ENCODE peak calls at places on chromosomes 6 and 20, in five cellular contexts. T is transverse colon, G is tibial artery, R is tibial nerve, H is hepatocyte. Z is an unnamed sample.

GRCh38 chr20:47655635-47656034 is 129.6 kb downstream of the SULF2 start:
- DNase-seq in T (no peak), G (no peak), R (no peak), H (no peak), Z (no peak)

GRCh38 chr6:148945311-148946021 is 198.6 kb downstream of the UST start:
- DNase-seq in T (no peak), G (no peak), R (no peak), H (no peak), Z (no peak)

GRCh38 chr6:2209226-2209809 is 36.1 kb downstream of the GMDS start:
- DNase-seq in T (peak; percentile 77), G (no peak), R (no peak), H (peak; percentile 67), Z (peak; percentile 70)

GRCh38 chr6:5093231-5094015 is 8.3 kb downstream of the PPP1R3G start:
- DNase-seq in T (no peak), G (no peak), R (no peak), H (no peak), Z (no peak)

GRCh38 chr6:106244931-106245330 is 80.6 kb downstream of the ATG5 start:
- DNase-seq in T (no peak), G (no peak), R (no peak), H (no peak), Z (no peak)

GRCh38 chr6:155466546-155466945 is 10.9 kb upstream of the NOX3 start:
- DNase-seq in T (no peak), G (no peak), R (no peak), H (no peak), Z (no peak)

GRCh38 chr6:42148058-42148457 is 5.6 kb upstream of the C6orf132 start:
- DNase-seq in T (no peak), G (no peak), R (no peak), H (peak; percentile 76), Z (no peak)

GRCh38 chr6:134307870-134308269 is 10.0 kb downstream of the SGK1 start:
- DNase-seq in T (no peak), G (no peak), R (no peak), H (no peak), Z (no peak)

GRCh38 chr6:1406306-1407058 is 17.1 kb downstream of the FOXF2 start:
- DNase-seq in T (no peak), G (no peak), R (no peak), H (no peak), Z (peak; percentile 24)

GRCh38 chr6:67112120-67112519 is 1405.1 kb upstream of the EYS start:
- DNase-seq in T (no peak), G (no peak), R (no peak), H (no peak), Z (no peak)

GRCh38 chr6:107337342-107337741 is 122.0 kb downstream of the PDSS2 start:
- DNase-seq in T (no peak), G (no peak), R (no peak), H (no peak), Z (no peak)

GRCh38 chr6:37487891-37488290 is 11.8 kb downstream of the CCDC167 start:
- DNase-seq in T (no peak), G (no peak), R (no peak), H (no peak), Z (no peak)

GRCh38 chr6:124968401-124968800 is 6.2 kb downstream of the RNF217 start:
- DNase-seq in T (no peak), G (no peak), R (no peak), H (no peak), Z (no peak)

GRCh38 chr6:15662246-15663056 is at the start of gene DTNBP1:
- DNase-seq in T (peak; percentile 89), G (peak; percentile 88), R (peak; percentile 67), H (peak; percentile 92), Z (peak; percentile 87)

GRCh38 chr6:6725834-6726194 is 137.3 kb downstream of the LY86 start:
- DNase-seq in T (no peak), G (no peak), R (no peak), H (no peak), Z (no peak)

GRCh38 chr6:33981421-33981820 is 164.5 kb downstream of the GRM4 start:
- DNase-seq in T (no peak), G (no peak), R (no peak), H (no peak), Z (peak; percentile 11)

GRCh38 chr6:118739976-118740771 is 88.8 kb upstream of the CEP85L start:
- DNase-seq in T (no peak), G (no peak), R (no peak), H (no peak), Z (no peak)

GRCh38 chr6:78810146-78810545 is 57.2 kb upstream of the IRAK1BP1 start:
- DNase-seq in T (peak; percentile 15), G (no peak), R (no peak), H (peak; percentile 67), Z (no peak)

GRCh38 chr6:54860739-54861138 is 14.2 kb downstream of the FAM83B start:
- DNase-seq in T (no peak), G (no peak), R (no peak), H (peak; percentile 19), Z (no peak)

GRCh38 chr6:168188974-168189678 is 110.1 kb upstream of the FRMD1 start:
- DNase-seq in T (no peak), G (peak; percentile 46), R (no peak), H (no peak), Z (peak; percentile 22)

GRCh38 chr6:134774244-134774643 is 175.7 kb downstream of the ALDH8A1 start:
- DNase-seq in T (no peak), G (no peak), R (no peak), H (no peak), Z (no peak)

GRCh38 chr20:16017656-16018055 is 555.6 kb downstream of the KIF16B start:
- DNase-seq in T (no peak), G (no peak), R (no peak), H (no peak), Z (no peak)

GRCh38 chr20:48064929-48065328 is 279.6 kb upstream of the SULF2 start:
- DNase-seq in T (no peak), G (no peak), R (no peak), H (no peak), Z (no peak)

GRCh38 chr6:131765853-131766135 is 42.0 kb upstream of the ENPP1 start:
- DNase-seq in T (no peak), G (no peak), R (no peak), H (no peak), Z (no peak)

DNA sequence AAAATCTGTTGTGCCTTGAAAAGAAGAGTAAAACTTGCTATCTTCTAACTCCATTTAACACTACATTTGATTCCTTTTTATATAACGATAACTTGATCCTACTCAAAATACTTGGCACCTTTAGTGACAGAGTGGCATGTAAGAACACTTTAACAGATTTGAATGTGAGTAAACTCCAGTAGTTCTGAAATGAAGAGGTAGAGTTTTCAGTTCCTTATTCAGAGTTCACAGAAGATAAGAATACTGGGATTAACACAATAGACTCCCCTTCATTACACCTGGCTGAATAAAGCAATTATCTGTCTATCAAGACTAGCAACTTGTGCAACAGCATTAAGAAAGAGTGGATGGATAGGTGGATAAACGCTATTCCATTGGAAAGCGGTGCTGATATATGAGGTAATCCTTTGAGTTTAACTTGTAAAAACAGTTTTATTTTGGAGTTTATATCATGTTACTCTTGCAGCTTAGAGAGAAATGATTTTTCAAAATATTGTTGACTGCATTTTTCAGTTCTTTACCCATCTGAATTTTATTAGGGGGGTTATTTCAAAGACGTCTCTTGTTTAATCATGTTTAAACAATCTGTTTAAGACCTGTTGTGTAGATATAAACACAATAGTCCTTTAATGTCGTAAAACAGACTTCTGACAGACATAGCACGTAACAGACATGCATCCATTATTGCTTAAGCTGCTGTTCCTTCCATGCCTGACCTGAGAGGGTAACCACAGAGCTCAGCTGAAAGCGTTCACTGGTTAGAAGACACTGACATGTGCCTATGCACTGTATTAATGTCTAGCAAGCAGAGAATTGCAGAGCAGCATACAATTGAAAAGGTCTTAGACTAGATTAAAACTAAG is 102.3 kb upstream of the SUPT3H start:
- DNase-seq in T (no peak), G (no peak), R (no peak), H (peak; percentile 8), Z (no peak)
- H3K27ac ChIP-seq in T (no peak overlapping the region), G (no peak overlapping the region), R (peak overlapping the region; percentile 73), H (peak overlapping the region; percentile 5), Z (peak overlapping the region; percentile 44)

GRCh38 chr20:45921618-45922189 is 9.7 kb upstream of the PLTP start:
- DNase-seq in T (no peak), G (no peak), R (no peak), H (no peak), Z (no peak)

GRCh38 chr20:45924391-45925261 is 9.9 kb upstream of the PCIF1 start:
- DNase-seq in T (no peak), G (no peak), R (peak; percentile 41), H (peak; percentile 76), Z (no peak)

GRCh38 chr20:45926731-45927070 is 7.8 kb upstream of the PCIF1 start:
- DNase-seq in T (no peak), G (no peak), R (no peak), H (no peak), Z (no peak)

GRCh38 chr20:45927071-45927878 is 7.2 kb upstream of the PCIF1 start:
- DNase-seq in T (no peak), G (no peak), R (no peak), H (no peak), Z (no peak)

DNA sequence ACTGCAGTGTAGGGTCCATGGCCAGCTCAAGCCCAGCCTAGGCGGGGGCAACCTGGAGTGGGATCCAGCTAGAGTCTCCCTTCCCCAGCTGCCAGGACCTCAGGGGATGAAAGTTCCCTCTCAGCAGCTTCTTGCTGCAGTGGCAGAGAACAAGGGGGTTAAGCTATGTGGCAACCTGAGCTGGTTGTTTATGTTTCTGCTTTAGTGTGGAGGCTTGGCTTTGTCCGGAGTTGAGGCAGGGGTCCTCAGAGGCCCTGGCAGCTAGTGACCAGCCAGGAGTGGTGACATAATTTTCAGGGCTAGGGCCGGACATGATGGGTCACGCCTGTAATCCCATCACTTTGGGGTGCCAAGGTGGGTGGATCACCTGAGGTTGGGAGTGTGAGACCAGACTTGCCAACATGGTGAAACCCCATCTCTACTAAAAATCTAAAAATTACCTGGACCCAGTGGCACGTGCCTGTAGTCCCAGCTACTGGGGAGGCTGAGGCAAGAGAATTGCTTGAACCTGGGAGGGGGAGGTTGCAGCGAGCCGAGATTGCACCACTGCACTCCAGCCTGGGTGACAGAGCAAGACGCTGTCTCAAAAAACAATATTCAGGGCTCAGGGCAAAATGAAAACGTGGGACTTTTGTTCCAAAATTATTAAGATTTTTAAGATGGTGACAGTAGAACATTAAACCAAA is 8.5 kb upstream of the PCIF1 start:
- DNase-seq in T (no peak), G (no peak), R (no peak), H (no peak), Z (no peak)
- H3K27ac ChIP-seq in T (no peak overlapping the region), G (no peak overlapping the region), R (peak overlapping the region; percentile 68), H (peak overlapping the region; percentile 72), Z (no peak overlapping the region)

DNA sequence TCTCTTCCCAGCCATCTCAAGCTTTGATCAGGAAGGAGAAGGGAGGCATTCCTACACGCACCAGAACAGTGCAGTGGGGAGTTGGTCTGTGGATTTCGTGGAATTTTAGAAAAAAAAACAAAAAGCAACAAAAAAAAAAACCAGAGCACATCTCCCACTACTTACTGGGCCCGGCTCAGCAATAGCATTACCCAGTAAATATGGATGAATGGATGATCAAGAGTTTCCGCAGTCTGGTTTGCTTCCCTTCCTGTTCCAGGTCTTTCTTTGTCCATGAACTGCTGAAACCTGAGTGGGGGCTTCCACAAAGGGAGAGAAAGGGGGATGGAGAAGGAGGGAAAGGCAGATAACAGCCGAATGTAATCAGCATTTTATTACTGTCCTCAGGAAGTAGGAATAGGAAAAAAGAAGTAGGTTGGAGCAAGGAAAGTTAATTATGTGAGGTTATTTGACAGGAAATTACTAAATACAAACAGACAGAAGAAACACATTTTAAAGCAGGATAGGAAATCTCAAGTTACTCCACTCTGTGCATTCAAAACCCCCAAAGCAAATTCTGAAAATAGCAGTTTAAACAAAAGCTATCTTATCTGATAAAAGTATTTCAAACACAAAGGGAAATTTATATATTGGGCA is 349.0 kb downstream of the PRL start:
- DNase-seq in T (no peak), G (no peak), R (no peak), H (no peak), Z (no peak)
- H3K27ac ChIP-seq in T (no peak overlapping the region), G (no peak overlapping the region), R (peak overlapping the region; percentile 63), H (peak overlapping the region; percentile 89), Z (no peak overlapping the region)

GRCh38 chr6:150857062-150857905 is 8.2 kb upstream of the MTHFD1L start:
- DNase-seq in T (no peak), G (no peak), R (no peak), H (peak; percentile 69), Z (no peak)
- H3K27ac ChIP-seq in T (peak overlapping the region; percentile 70), G (peak overlapping the region; percentile 60), R (peak overlapping the region; percentile 91), H (peak overlapping the region; percentile 92), Z (peak overlapping the region; percentile 80)

Z was measured in stomach.